ENCODE peak calls at places on chromosomes 1 and 21, in nine cellular contexts. V is GM13977; G is left colon; F is Calu3; J is activated naive CD8-positive, alpha-beta T cell treated with anti-CD3 and anti-CD28 coated beads, Interleukin-2, amount 10 ng/mL, durations not matched to agents 7 days and 5 days; I is NCI-H1092; Q is right cardiac atrium; Y is AG04450; K is NCI-H2029. N is an unnamed sample.

GRCh38 chr1:18882511-18882910 is 19.8 kb downstream of the ALDH4A1 start:
- DNase-seq in V (no peak), G (no peak), F (no peak), J (no peak), I (no peak), Q (no peak), Y (no peak), K (no peak), N (no peak)

GRCh38 chr1:115210302-115210711 is 121.0 kb upstream of the TSPAN2 start:
- DNase-seq in V (no peak), G (no peak), F (no peak), J (no peak), I (no peak), Q (no peak), Y (no peak), K (no peak), N (no peak)

GRCh38 chr1:83318361-83318760 is 680.6 kb downstream of the TTLL7 start:
- DNase-seq in V (no peak), G (no peak), F (no peak), J (no peak), I (no peak), Q (no peak), Y (no peak), K (no peak), N (no peak)

GRCh38 chr1:240732390-240732789 is 120.4 kb upstream of the GREM2 start:
- DNase-seq in V (peak; percentile 67), G (no peak), F (peak; percentile 20), J (no peak), I (peak; percentile 69), Q (no peak), Y (peak; percentile 50), K (peak; percentile 10), N (no peak)

GRCh38 chr1:5856246-5856815 is 135.9 kb downstream of the NPHP4 start:
- DNase-seq in V (no peak), G (no peak), F (no peak), J (no peak), I (no peak), Q (no peak), Y (no peak), K (no peak), N (no peak)

GRCh38 chr1:10635992-10636391 is 160.5 kb downstream of the CASZ1 start:
- DNase-seq in V (no peak), G (no peak), F (no peak), J (no peak), I (no peak), Q (peak; percentile 67), Y (no peak), K (no peak), N (no peak)

GRCh38 chr1:170583186-170583585 is 51.2 kb downstream of the GORAB start:
- DNase-seq in V (no peak), G (no peak), F (no peak), J (no peak), I (no peak), Q (no peak), Y (no peak), K (no peak), N (no peak)

GRCh38 chr1:40023379-40023944 is 17.1 kb upstream of the CAP1 start:
- DNase-seq in V (no peak), G (no peak), F (no peak), J (no peak), I (no peak), Q (no peak), Y (no peak), K (no peak), N (no peak)

GRCh38 chr1:62637392-62638105 is 40.2 kb downstream of the ANGPTL3 start:
- DNase-seq in V (no peak), G (no peak), F (no peak), J (no peak), I (no peak), Q (no peak), Y (no peak), K (no peak), N (no peak)

GRCh38 chr1:234980224-234980656 is 148.4 kb downstream of the TOMM20 start:
- DNase-seq in V (no peak), G (peak; percentile 26), F (no peak), J (no peak), I (no peak), Q (no peak), Y (no peak), K (no peak), N (no peak)

GRCh38 chr1:226656601-226657277 is 82.3 kb downstream of the ITPKB start:
- DNase-seq in V (no peak), G (peak; percentile 61), F (no peak), J (peak; percentile 37), I (peak; percentile 65), Q (no peak), Y (no peak), K (no peak), N (no peak)

GRCh38 chr1:10575616-10576015 is 100.9 kb downstream of the PEX14 start:
- DNase-seq in V (no peak), G (no peak), F (no peak), J (no peak), I (no peak), Q (no peak), Y (peak; percentile 26), K (no peak), N (no peak)

GRCh38 chr21:45781741-45782140 is 138.2 kb downstream of the PCBP3 start:
- DNase-seq in V (no peak), G (no peak), F (no peak), J (no peak), I (no peak), Q (no peak), Y (no peak), K (no peak), N (no peak)

GRCh38 chr1:149848340-149848771 is 51.0 kb upstream of the BOLA1 start:
- DNase-seq in V (no peak), G (no peak), F (no peak), J (no peak), I (no peak), Q (no peak), Y (no peak), K (no peak), N (no peak)

GRCh38 chr1:204493882-204494280 is 724 bp downstream of the PIK3C2B start:
- DNase-seq in V (no peak), G (peak; percentile 88), F (peak; percentile 89), J (no peak), I (peak; percentile 63), Q (peak; percentile 86), Y (no peak), K (peak; percentile 32), N (no peak)

GRCh38 chr1:155940531-155940992 is 876 bp upstream of the RXFP4 start:
- DNase-seq in V (no peak), G (peak; percentile 46), F (peak; percentile 56), J (no peak), I (peak; percentile 45), Q (no peak), Y (no peak), K (peak; percentile 76), N (no peak)

GRCh38 chr1:156025873-156026272 is 5.1 kb upstream of the SSR2 start:
- DNase-seq in V (peak; percentile 67), G (peak; percentile 48), F (peak; percentile 71), J (peak; percentile 52), I (peak; percentile 31), Q (peak; percentile 72), Y (no peak), K (no peak), N (no peak)

GRCh38 chr1:3277623-3278022 is 176.8 kb upstream of the ARHGEF16 start:
- DNase-seq in V (no peak), G (no peak), F (no peak), J (no peak), I (no peak), Q (no peak), Y (no peak), K (no peak), N (no peak)

GRCh38 chr1:20376880-20377494 is 86.3 kb downstream of the VWA5B1 start:
- DNase-seq in V (peak; percentile 77), G (peak; percentile 51), F (peak; percentile 68), J (peak; percentile 71), I (peak; percentile 31), Q (no peak), Y (no peak), K (no peak), N (no peak)

N was measured in osteocyte.